ENCODE peak calls at places on chromosomes 13 and 19, in six cellular contexts. J is AG09319, T is left ventricle myocardium inferior, O is H9, W is progenitor cell of endocrine pancreas, A is sigmoid colon. P is an unnamed sample.

GRCh38 chr19:21434967-21435544 is 38.1 kb downstream of the ZNF493 start:
- DNase-seq in J (no peak), T (no peak), O (no peak), W (no peak), A (no peak), P (no peak)

GRCh38 chr13:20544186-20544914 is 18.7 kb upstream of the CRYL1 start:
- DNase-seq in J (no peak), T (no peak), O (no peak), W (no peak), A (no peak), P (no peak)

GRCh38 chr13:99996177-99996705 is 14.7 kb downstream of the ZIC2 start:
- DNase-seq in J (no peak), T (no peak), O (no peak), W (no peak), A (no peak), P (no peak)

GRCh38 chr13:48772908-48773307 is 119.2 kb downstream of the CYSLTR2 start:
- DNase-seq in J (no peak), T (no peak), O (no peak), W (no peak), A (no peak), P (no peak)

GRCh38 chr19:48989701-48990291 is 3.3 kb downstream of the GYS1 start:
- DNase-seq in J (no peak), T (peak; percentile 51), O (no peak), W (no peak), A (no peak), P (no peak)

GRCh38 chr19:16520986-16521624 is 21.1 kb downstream of the CHERP start:
- DNase-seq in J (no peak), T (no peak), O (no peak), W (no peak), A (no peak), P (no peak)

GRCh38 chr13:28548872-28549271 is 53.9 kb upstream of the FLT1 start:
- DNase-seq in J (no peak), T (no peak), O (no peak), W (no peak), A (no peak), P (no peak)

GRCh38 chr19:44620667-44621066 is 7.3 kb downstream of the IGSF23 start:
- DNase-seq in J (no peak), T (no peak), O (no peak), W (no peak), A (no peak), P (no peak)

GRCh38 chr13:112252744-112253590 is 123.2 kb upstream of the SPACA7 start:
- DNase-seq in J (no peak), T (no peak), O (no peak), W (no peak), A (no peak), P (no peak)

GRCh38 chr19:35000647-35001501 is 751 bp downstream of the GRAMD1A start:
- DNase-seq in J (no peak), T (no peak), O (peak; percentile 57), W (no peak), A (no peak), P (no peak)

GRCh38 chr13:28704282-28704681 is 14.5 kb downstream of the SLC46A3 start:
- DNase-seq in J (no peak), T (no peak), O (no peak), W (no peak), A (no peak), P (no peak)

GRCh38 chr13:62003452-62003851 is 587.8 kb upstream of the PCDH20 start:
- DNase-seq in J (no peak), T (no peak), O (no peak), W (no peak), A (no peak), P (no peak)

GRCh38 chr19:50507376-50507775 is 3.6 kb downstream of the JOSD2 start:
- DNase-seq in J (no peak), T (no peak), O (no peak), W (no peak), A (no peak), P (peak; percentile 86)

GRCh38 chr13:114088863-114089262 is 43.6 kb downstream of the RASA3 start:
- DNase-seq in J (no peak), T (no peak), O (no peak), W (no peak), A (no peak), P (no peak)

GRCh38 chr13:37616131-37616530 is 17.6 kb upstream of the POSTN start:
- DNase-seq in J (no peak), T (no peak), O (no peak), W (no peak), A (no peak), P (no peak)

GRCh38 chr19:18009412-18010066 is 1.6 kb downstream of the ARRDC2 start:
- DNase-seq in J (no peak), T (no peak), O (no peak), W (no peak), A (no peak), P (no peak)

GRCh38 chr13:48582086-48582485 is 49.2 kb upstream of the RCBTB2 start:
- DNase-seq in J (no peak), T (no peak), O (no peak), W (no peak), A (no peak), P (no peak)

GRCh38 chr19:1408300-1409203 is 1.2 kb downstream of the DAZAP1 start:
- DNase-seq in J (no peak), T (peak; percentile 59), O (no peak), W (peak; percentile 37), A (peak; percentile 77), P (peak; percentile 86)

GRCh38 chr19:390386-391198 is 18.4 kb downstream of the C2CD4C start:
- DNase-seq in J (no peak), T (no peak), O (no peak), W (no peak), A (no peak), P (peak; percentile 71)

GRCh38 chr13:25840931-25841330 is 210.9 kb downstream of the SHISA2 start:
- DNase-seq in J (no peak), T (no peak), O (no peak), W (no peak), A (no peak), P (no peak)

GRCh38 chr13:66586489-66586888 is 643.6 kb downstream of the PCDH9 start:
- DNase-seq in J (no peak), T (no peak), O (no peak), W (no peak), A (no peak), P (no peak)

GRCh38 chr19:29612801-29613595 is 6.9 kb downstream of the POP4 start:
- DNase-seq in J (no peak), T (no peak), O (no peak), W (no peak), A (no peak), P (peak; percentile 71)

GRCh38 chr13:23754506-23754905 is 134.7 kb downstream of the MIPEP start:
- DNase-seq in J (no peak), T (no peak), O (no peak), W (no peak), A (no peak), P (no peak)

GRCh38 chr13:19634129-19634740 is 776 bp downstream of the MPHOSPH8 start:
- DNase-seq in J (no peak), T (no peak), O (no peak), W (no peak), A (peak; percentile 74), P (no peak)

GRCh38 chr19:33174186-33174585 is 19.9 kb upstream of the LRP3 start:
- DNase-seq in J (no peak), T (no peak), O (no peak), W (no peak), A (no peak), P (peak; percentile 78)

GRCh38 chr19:42178791-42179500 is 38.5 kb downstream of the DEDD2 start:
- DNase-seq in J (no peak), T (no peak), O (peak; percentile 71), W (no peak), A (no peak), P (no peak)
- TF ChIP-seq CTCF in J (peak; percentile 20), T (no peak), O (peak; percentile 70), W (peak; percentile 50), A (no peak), P (peak; percentile 62)

GRCh38 chr19:46076951-46077814 is 36.4 kb upstream of the IGFL4 start:
- DNase-seq in J (peak; percentile 40), T (no peak), O (peak; percentile 89), W (peak; percentile 69), A (peak; percentile 73), P (no peak)
- TF ChIP-seq CTCF in J (peak; percentile 99), T (peak; percentile 66), O (peak; percentile 100), W (peak; percentile 98), A (peak; percentile 42), P (peak; percentile 99)

GRCh38 chr19:41795031-41795461 is 1.3 kb upstream of the CEACAM3 start:
- DNase-seq in J (no peak), T (no peak), O (peak; percentile 65), W (peak; percentile 27), A (no peak), P (no peak)
- TF ChIP-seq CTCF in J (peak; percentile 79), T (peak; percentile 77), O (peak; percentile 76), W (peak; percentile 75), A (peak; percentile 75), P (peak; percentile 83)

GRCh38 chr19:12141405-12141736 is 1.2 kb upstream of the ZNF20 start:
- DNase-seq in J (no peak), T (no peak), O (no peak), W (no peak), A (no peak), P (no peak)
- TF ChIP-seq CTCF in J (no peak), T (peak; percentile 35), O (no peak), W (no peak), A (no peak), P (peak; percentile 63)

GRCh38 chr19:7857727-7858701 is 16.2 kb downstream of the PRR36 start:
- DNase-seq in J (no peak), T (no peak), O (peak; percentile 94), W (no peak), A (no peak), P (no peak)
- TF ChIP-seq CTCF in J (no peak), T (no peak), O (no peak), W (no peak), A (no peak), P (no peak)

P was measured in chondrocyte.